ENCODE peak calls at places on chromosomes 11 and 22, in six cellular contexts. D is right cardiac atrium, C is pulmonary artery endothelial cell, H is dorsolateral prefrontal cortex, Z is Daoy, Y is DMS153. N is an unnamed sample.

GRCh38 chr22:46353483-46354105 is 18.1 kb downstream of the TRMU start:
- DNase-seq in Y (no peak), H (no peak), D (peak), C (no peak), Z (no peak), N (no peak)

GRCh38 chr11:93059074-93059957 is 89.9 kb downstream of the MTNR1B start:
- DNase-seq in Z (peak), H (no peak), C (no peak), D (no peak), Y (no peak), N (peak)

GRCh38 chr22:11066458-11067285 is 4461.3 kb upstream of the OR11H1 start:
- DNase-seq in C (no peak), Y (no peak), Z (no peak), D (peak), H (peak), N (no peak)

GRCh38 chr22:22424210-22424800 is 84.2 kb downstream of the ZNF280B start:
- DNase-seq in D (no peak), Z (no peak), Y (no peak), H (no peak), C (no peak), N (no peak)

GRCh38 chr22:28105988-28106387 is 186.9 kb upstream of the PITPNB start:
- DNase-seq in H (no peak), C (no peak), Y (no peak), D (no peak), Z (no peak), N (no peak)

GRCh38 chr11:61923166-61924015 is 6.0 kb upstream of the RAB3IL1 start:
- DNase-seq in C (no peak), D (peak), H (peak), Y (no peak), Z (no peak), N (peak)

GRCh38 chr11:64409707-64410395 is 50.9 kb downstream of the RPS6KA4 start:
- DNase-seq in Y (no peak), C (no peak), H (no peak), D (peak), Z (no peak), N (no peak)

GRCh38 chr22:17734197-17734596 is 40.1 kb downstream of the BID start:
- DNase-seq in H (no peak), Z (peak), D (no peak), C (no peak), Y (no peak), N (peak)

GRCh38 chr22:27583930-27584329 is 217.6 kb downstream of the MN1 start:
- DNase-seq in Y (no peak), D (no peak), Z (no peak), H (no peak), C (no peak), N (no peak)

GRCh38 chr11:10623797-10624761 is 55.6 kb upstream of the LYVE1 start:
- DNase-seq in C (no peak), H (no peak), Y (peak), Z (peak), D (peak), N (no peak)

GRCh38 chr11:70590356-70590991 is 192.1 kb downstream of the CTTN start:
- DNase-seq in Y (no peak), C (no peak), Z (no peak), H (no peak), D (no peak), N (no peak)

GRCh38 chr11:69316941-69317340 is 23.0 kb downstream of the MYEOV start:
- DNase-seq in Z (no peak), H (no peak), C (no peak), Y (no peak), D (no peak), N (no peak)

N was measured in HFFc6.